ENCODE peak calls at places on chromosomes 12 and 14, in seven cellular contexts. S is nephron progenitor cell, W is GM20000, V is mesothelial cell of epicardium, P is NCI-H460, J is left kidney, R is GM12892. F is an unnamed sample.

GRCh38 chr14:64968651-64969050 is 3.5 kb downstream of the RAB15 start:
- DNase-seq in W (no peak), P (no peak), S (no peak), R (no peak), J (no peak), V (no peak), F (no peak)

GRCh38 chr14:101227611-101228594 is 324.4 kb upstream of the RTL1 start:
- DNase-seq in J (peak; percentile 46), V (no peak), R (no peak), W (no peak), S (no peak), P (no peak), F (no peak)

GRCh38 chr12:57738661-57739237 is at the start of gene AGAP2:
- DNase-seq in P (no peak), V (no peak), J (peak; percentile 84), S (peak; percentile 51), W (no peak), R (no peak), F (no peak)

GRCh38 chr12:4962539-4963486 is 53.1 kb downstream of the KCNA1 start:
- DNase-seq in S (no peak), W (no peak), V (no peak), R (no peak), J (no peak), P (no peak), F (peak; percentile 6)

GRCh38 chr12:116053479-116054195 is 223.9 kb downstream of the MED13L start:
- DNase-seq in J (no peak), W (no peak), P (no peak), R (no peak), V (no peak), S (no peak), F (peak; percentile 83)

GRCh38 chr12:124277394-124278222 is 17.3 kb upstream of the RFLNA start:
- DNase-seq in J (peak; percentile 43), S (no peak), P (no peak), W (no peak), R (no peak), V (no peak), F (no peak)

GRCh38 chr14:99756796-99757195 is 36.4 kb upstream of the EML1 start:
- DNase-seq in S (no peak), R (no peak), W (no peak), J (no peak), P (no peak), V (no peak), F (no peak)

GRCh38 chr12:106179086-106179485 is 40.3 kb upstream of the NUAK1 start:
- DNase-seq in R (no peak), W (no peak), S (peak; percentile 44), V (no peak), P (no peak), J (peak; percentile 50), F (no peak)

GRCh38 chr12:118357327-118358007 is 15.2 kb downstream of the TAOK3 start:
- DNase-seq in V (no peak), J (peak; percentile 35), S (no peak), P (no peak), R (peak; percentile 27), W (peak; percentile 50), F (peak; percentile 89)

GRCh38 chr12:74468401-74468800 is 69.2 kb upstream of the ATXN7L3B start:
- DNase-seq in S (no peak), V (no peak), J (no peak), W (no peak), R (no peak), P (no peak), F (no peak)

GRCh38 chr14:23568600-23569310 is 1.2 kb upstream of the AP1G2 start:
- DNase-seq in P (no peak), R (no peak), S (peak; percentile 56), W (no peak), J (peak; percentile 73), V (no peak), F (no peak)

GRCh38 chr14:59354666-59355065 is 110.5 kb downstream of the GPR135 start:
- DNase-seq in W (no peak), S (no peak), R (no peak), V (no peak), J (no peak), P (no peak), F (peak; percentile 76)

GRCh38 chr14:66495214-66496098 is 9.3 kb downstream of the CCDC196 start:
- DNase-seq in V (no peak), P (peak; percentile 58), J (peak; percentile 87), W (peak; percentile 48), S (peak; percentile 24), R (no peak), F (peak; percentile 82)

GRCh38 chr14:64708148-64709004 is 4.2 kb downstream of the PLEKHG3 start:
- DNase-seq in S (peak; percentile 67), R (no peak), V (no peak), P (no peak), W (no peak), J (peak; percentile 93), F (no peak)

GRCh38 chr14:52020866-52021717 is 31.7 kb downstream of the RTRAF start:
- DNase-seq in S (no peak), P (no peak), J (peak; percentile 15), W (no peak), R (no peak), V (no peak), F (no peak)

GRCh38 chr14:91369628-91370445 is 47.8 kb downstream of the CCDC88C start:
- DNase-seq in R (no peak), J (peak; percentile 57), V (no peak), W (no peak), S (no peak), P (no peak), F (peak; percentile 29)

GRCh38 chr12:129067482-129067881 is 214.2 kb downstream of the GLT1D1 start:
- DNase-seq in V (no peak), S (peak; percentile 31), R (no peak), J (peak; percentile 72), W (no peak), P (no peak), F (no peak)

GRCh38 chr12:105888696-105889095 is 250.1 kb downstream of the NUAK1 start:
- DNase-seq in P (no peak), R (no peak), S (no peak), J (no peak), V (no peak), W (no peak), F (no peak)

GRCh38 chr14:65810326-65810725 is 397.8 kb downstream of the FUT8 start:
- DNase-seq in P (no peak), V (no peak), S (no peak), J (peak; percentile 40), R (no peak), W (no peak), F (no peak)

GRCh38 chr12:3054374-3054773 is 22.8 kb upstream of the TSPAN9 start:
- DNase-seq in S (no peak), R (no peak), P (no peak), W (no peak), V (no peak), J (no peak), F (no peak)

GRCh38 chr12:107847430-107847829 is 72.9 kb downstream of the ASCL4 start:
- DNase-seq in S (no peak), V (no peak), J (no peak), P (no peak), W (no peak), R (no peak), F (peak; percentile 2)

GRCh38 chr14:77804592-77804991 is 4.7 kb downstream of the ADCK1 start:
- DNase-seq in R (no peak), P (peak; percentile 17), J (no peak), V (no peak), W (peak; percentile 49), S (no peak), F (no peak)

GRCh38 chr12:85029456-85029855 is 6.6 kb downstream of the TSPAN19 start:
- DNase-seq in R (no peak), V (no peak), P (peak; percentile 51), S (no peak), W (peak; percentile 10), J (peak; percentile 48), F (peak; percentile 61)

GRCh38 chr12:65741662-65742480 is 82.4 kb upstream of the HMGA2 start:
- DNase-seq in P (no peak), V (peak; percentile 56), J (peak; percentile 96), S (peak; percentile 91), R (no peak), W (peak; percentile 75), F (peak; percentile 87)

GRCh38 chr14:35403397-35404245 is 928 bp downstream of the NFKBIA start:
- DNase-seq in S (peak; percentile 86), R (peak; percentile 79), V (peak; percentile 92), P (peak; percentile 88), J (peak; percentile 97), W (peak; percentile 95), F (peak; percentile 93)

GRCh38 chr14:51283402-51283825 is 43.4 kb downstream of the TMX1 start:
- DNase-seq in W (peak; percentile 45), R (no peak), P (peak; percentile 77), J (peak; percentile 93), V (no peak), S (peak; percentile 17), F (peak; percentile 88)

GRCh38 chr14:74488788-74489397 is 4.2 kb downstream of the NPC2 start:
- DNase-seq in W (no peak), J (no peak), P (no peak), S (no peak), V (no peak), R (no peak), F (peak; percentile 66)

GRCh38 chr14:56659361-56659760 is 79.8 kb downstream of the TMEM260 start:
- DNase-seq in J (no peak), P (no peak), S (peak; percentile 7), W (no peak), R (no peak), V (no peak), F (no peak)

GRCh38 chr12:53267309-53268008 is 640 bp upstream of the ESPL1 start:
- DNase-seq in P (no peak), R (no peak), S (no peak), V (no peak), J (no peak), W (no peak), F (no peak)

GRCh38 chr14:67729072-67729561 is 27.4 kb downstream of the RDH12 start:
- DNase-seq in R (no peak), J (peak; percentile 46), W (no peak), V (no peak), P (no peak), S (peak; percentile 27), F (peak; percentile 17)

GRCh38 chr14:40240456-40240855 is 808.2 kb upstream of the FBXO33 start:
- DNase-seq in W (no peak), R (no peak), S (no peak), V (no peak), P (no peak), J (no peak), F (no peak)

GRCh38 chr12:6552140-6552551 is 3.7 kb downstream of the IFFO1 start:
- DNase-seq in R (no peak), W (no peak), P (no peak), J (no peak), V (no peak), S (no peak), F (peak; percentile 56)

GRCh38 chr14:29906256-29906885 is 21.3 kb downstream of the PRKD1 start:
- DNase-seq in W (no peak), S (no peak), P (no peak), R (no peak), J (peak; percentile 59), V (no peak), F (peak; percentile 30)

GRCh38 chr12:124681779-124682391 is 114.5 kb upstream of the NCOR2 start:
- DNase-seq in V (no peak), W (no peak), J (peak; percentile 55), S (no peak), R (no peak), P (no peak), F (peak; percentile 92)

GRCh38 chr12:75756112-75756511 is 244.7 kb upstream of the KRR1 start:
- DNase-seq in V (no peak), R (no peak), W (no peak), P (no peak), J (no peak), S (no peak), F (no peak)